ENCODE peak calls at places on chromosomes 12 and 14, in seven cellular contexts. P, Z, T, L, R, G and Q are unnamed samples.
A peak's percentile ranks its signal among the peaks of the same experiment; 100 is the strongest.

GRCh38 chr12:52032431-52032796 is 18.8 kb upstream of the NR4A1 start:
- DNase-seq in P (no peak), G (no peak), Z (no peak), L (peak; percentile 86), T (peak; percentile 97), R (no peak), Q (peak; percentile 79)

GRCh38 chr12:94405378-94406116 is 54.1 kb downstream of the CEP83 start:
- DNase-seq in T (no peak), R (peak; percentile 47), G (no peak), Z (no peak), L (peak; percentile 9), P (no peak), Q (no peak)

GRCh38 chr14:77098470-77099353 is 654 bp downstream of the CIPC start:
- DNase-seq in Z (peak; percentile 83), L (no peak), G (no peak), T (no peak), R (no peak), P (no peak), Q (no peak)

GRCh38 chr12:75831413-75831812 is 200.2 kb downstream of the PHLDA1 start:
- DNase-seq in Z (no peak), L (no peak), R (no peak), P (no peak), T (no peak), G (no peak), Q (peak; percentile 68)

GRCh38 chr12:27879708-27880107 is 92.8 kb downstream of the PTHLH start:
- DNase-seq in P (no peak), R (no peak), G (no peak), L (no peak), T (no peak), Z (no peak), Q (no peak)

GRCh38 chr14:67436006-67436866 is 24.3 kb upstream of the PLEK2 start:
- DNase-seq in Z (no peak), L (no peak), T (no peak), P (peak; percentile 16), G (no peak), R (no peak), Q (no peak)

GRCh38 chr12:57483466-57483865 is 3.8 kb upstream of the ARHGAP9 start:
- DNase-seq in P (no peak), Z (no peak), L (no peak), R (no peak), G (no peak), T (no peak), Q (peak; percentile 31)

GRCh38 chr14:85241022-85241880 is 288.7 kb upstream of the FLRT2 start:
- DNase-seq in R (no peak), G (no peak), P (no peak), Z (no peak), L (no peak), T (no peak), Q (no peak)

GRCh38 chr12:2386566-2386965 is 333.8 kb downstream of the CACNA1C start:
- DNase-seq in R (no peak), Z (no peak), P (no peak), L (no peak), G (no peak), T (no peak), Q (no peak)

GRCh38 chr12:6817056-6817455 is 4.6 kb upstream of the GPR162 start:
- DNase-seq in P (no peak), Z (no peak), L (no peak), R (no peak), T (no peak), G (no peak), Q (no peak)
- H3K4me3 ChIP-seq in P (no peak overlapping the region), Z (no peak overlapping the region), L (no peak overlapping the region), R (no peak overlapping the region), T (no peak overlapping the region), G (no peak overlapping the region), Q (no peak overlapping the region)

DNA sequence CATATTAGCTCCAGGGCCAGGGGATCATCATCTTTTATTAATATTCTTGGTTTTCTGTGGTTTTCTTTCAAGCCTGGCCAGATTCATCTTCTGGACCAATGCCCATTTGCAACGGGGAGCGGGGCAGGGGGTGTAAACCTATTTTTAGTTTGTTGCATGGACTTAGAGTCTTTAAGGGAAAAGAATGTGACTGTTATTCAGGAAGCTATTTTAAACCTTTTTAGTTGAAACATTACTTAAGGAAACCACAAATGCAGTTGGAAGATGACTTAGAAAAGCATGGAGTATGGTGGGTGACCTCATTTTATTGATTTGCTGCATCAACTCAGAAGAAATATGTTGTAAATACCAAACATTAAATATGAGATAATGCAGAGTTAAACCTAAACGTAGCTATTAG is 368.4 kb upstream of the E2F7 start:
- DNase-seq in R (no peak), L (peak; percentile 15), P (no peak), Z (no peak), G (no peak), T (no peak), Q (peak; percentile 0)
- H3K4me3 ChIP-seq in R (no peak overlapping the region), L (no peak overlapping the region), P (no peak overlapping the region), Z (no peak overlapping the region), G (no peak overlapping the region), T (no peak overlapping the region), Q (no peak overlapping the region)

GRCh38 chr12:77060136-77060882 is 5.1 kb downstream of the E2F7 start:
- DNase-seq in G (no peak), Z (no peak), R (peak; percentile 85), L (no peak), P (no peak), T (no peak), Q (no peak)

GRCh38 chr12:77060883-77061240 is 4.5 kb downstream of the E2F7 start:
- DNase-seq in G (no peak), Z (no peak), T (no peak), P (no peak), R (peak; percentile 53), L (no peak), Q (no peak)

GRCh38 chr12:77062846-77063461 is 2.4 kb downstream of the E2F7 start:
- DNase-seq in G (no peak), P (no peak), L (no peak), R (peak; percentile 64), Z (no peak), T (no peak), Q (peak; percentile 95)

GRCh38 chr12:77064891-77065360 is 443 bp downstream of the E2F7 start:
- DNase-seq in L (no peak), Z (no peak), G (no peak), T (no peak), R (no peak), P (no peak), Q (no peak)

GRCh38 chr12:77062396-77062795 is 3.0 kb downstream of the E2F7 start:
- DNase-seq in G (no peak), R (no peak), Z (no peak), T (no peak), P (no peak), L (no peak), Q (no peak)
- H3K4me3 ChIP-seq in G (no peak overlapping the region), R (peak overlapping the region; percentile 91), Z (peak overlapping the region; percentile 22), T (peak overlapping the region; percentile 39), P (no peak overlapping the region), L (no peak overlapping the region), Q (peak overlapping the region; percentile 3)

DNA sequence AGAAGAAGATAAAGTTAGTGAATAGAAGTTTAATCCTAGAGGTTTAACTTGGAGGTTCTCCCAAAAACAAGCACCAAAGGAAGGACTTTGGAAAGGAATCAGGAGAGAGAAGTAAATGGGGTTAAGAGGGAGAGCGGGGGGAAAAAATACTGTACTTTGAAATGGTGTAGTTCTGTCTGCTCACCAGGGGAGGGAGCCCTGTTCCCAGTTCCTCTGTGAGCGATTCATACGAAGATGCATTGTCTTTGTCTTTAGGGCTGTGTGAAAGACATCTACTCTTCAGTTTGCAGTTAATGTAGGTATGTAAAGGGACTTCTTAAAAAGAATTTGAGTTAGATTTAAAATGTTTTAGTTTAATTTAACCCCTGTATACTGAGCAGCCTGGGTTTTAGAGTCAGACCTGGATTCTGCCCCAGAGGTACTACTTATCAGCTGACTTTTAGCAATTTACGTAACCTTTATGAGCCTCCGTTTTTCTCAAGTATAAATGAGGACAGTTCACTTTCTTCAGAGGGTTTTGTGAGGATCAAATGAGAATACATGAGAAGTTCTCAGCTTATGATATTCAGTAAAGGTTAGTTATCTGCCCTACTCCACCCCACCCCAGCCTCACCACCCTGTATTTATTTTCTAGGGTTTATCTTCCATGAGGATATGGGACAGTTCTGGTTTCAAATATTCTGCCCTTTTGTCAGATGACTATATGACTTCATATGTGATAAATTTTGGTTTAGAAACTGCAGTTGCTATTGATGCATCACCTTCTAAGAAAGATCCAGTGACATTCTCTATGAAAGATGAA is 82.6 kb upstream of the EVL start:
- DNase-seq in T (no peak), Z (no peak), P (peak; percentile 39), G (peak; percentile 61), R (peak; percentile 33), L (peak; percentile 75), Q (peak; percentile 30)
- H3K4me3 ChIP-seq in T (no peak overlapping the region), Z (no peak overlapping the region), P (no peak overlapping the region), G (no peak overlapping the region), R (no peak overlapping the region), L (no peak overlapping the region), Q (no peak overlapping the region)

DNA sequence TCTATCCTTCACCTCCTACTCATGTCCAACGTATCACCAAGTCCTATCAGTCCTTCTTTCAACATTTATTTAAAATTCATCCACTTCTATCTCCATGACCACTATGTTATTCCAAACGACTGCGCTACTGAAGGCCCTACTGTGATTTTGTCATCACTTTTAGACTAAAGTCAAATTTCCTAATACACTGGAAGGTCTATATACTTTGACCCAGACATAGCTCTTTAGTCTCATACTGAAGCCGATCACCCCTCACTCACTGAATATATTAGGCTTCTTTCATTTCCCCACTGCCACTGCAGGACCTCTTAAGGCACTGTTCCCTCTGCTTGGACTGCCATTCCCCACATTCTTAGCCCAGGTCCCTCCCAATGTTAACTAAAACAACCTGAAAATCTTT is 25.6 kb downstream of the SLC38A4 start:
- DNase-seq in R (no peak), G (no peak), T (no peak), P (no peak), Z (no peak), L (no peak), Q (no peak)
- H3K4me3 ChIP-seq in R (no peak overlapping the region), G (no peak overlapping the region), T (no peak overlapping the region), P (no peak overlapping the region), Z (no peak overlapping the region), L (no peak overlapping the region), Q (no peak overlapping the region)